ENCODE peak calls at places on chromosomes 2 and 18, in four cellular contexts. R, U, J and Z are unnamed samples.

GRCh38 chr2:233351423-233351822 is 2.9 kb upstream of the DGKD start:
- DNase-seq in R (no peak), U (no peak), J (no peak), Z (no peak)

GRCh38 chr2:104597942-104598341 is 256.0 kb upstream of the POU3F3 start:
- DNase-seq in R (no peak), U (no peak), J (no peak), Z (no peak)

GRCh38 chr2:124286089-124286783 is 261.1 kb downstream of the CNTNAP5 start:
- DNase-seq in R (no peak), U (no peak), J (no peak), Z (no peak)

GRCh38 chr2:119545076-119545475 is 827 bp downstream of the CFAP221 start:
- DNase-seq in R (no peak), U (no peak), J (no peak), Z (no peak)

GRCh38 chr2:72555943-72556342 is 269.9 kb downstream of the EXOC6B start:
- DNase-seq in R (no peak), U (no peak), J (no peak), Z (no peak)

GRCh38 chr2:119647440-119648169 is 31.4 kb upstream of the TMEM177 start:
- DNase-seq in R (no peak), U (no peak), J (peak), Z (no peak)

GRCh38 chr18:2994190-2994589 is 18.8 kb downstream of the LPIN2 start:
- DNase-seq in R (no peak), U (no peak), J (no peak), Z (no peak)

GRCh38 chr2:64838817-64839216 is 150.4 kb upstream of the SLC1A4 start:
- DNase-seq in R (no peak), U (no peak), J (no peak), Z (peak)

GRCh38 chr2:122643725-122644329 is 888.4 kb downstream of the TSN start:
- DNase-seq in R (no peak), U (no peak), J (no peak), Z (no peak)

GRCh38 chr2:30366199-30366691 is 80.8 kb upstream of the LCLAT1 start:
- DNase-seq in R (no peak), U (no peak), J (no peak), Z (peak)

GRCh38 chr2:228917195-228917594 is 353.9 kb downstream of the PID1 start:
- DNase-seq in R (no peak), U (no peak), J (no peak), Z (no peak)

GRCh38 chr2:208978966-208979365 is 444.9 kb upstream of the MAP2 start:
- DNase-seq in R (no peak), U (no peak), J (no peak), Z (no peak)

GRCh38 chr2:74201196-74201595 is 2.8 kb downstream of the MTHFD2 start:
- DNase-seq in R (no peak), U (no peak), J (no peak), Z (no peak)
- H3K27ac ChIP-seq in R (peak), U (no peak), J (peak), Z (no peak)

GRCh38 chr2:3475771-3476170 is 43.6 kb downstream of the ADI1 start:
- DNase-seq in R (peak), U (no peak), J (no peak), Z (no peak)
- H3K4me3 ChIP-seq in R (peak), U (no peak), J (no peak), Z (no peak)

DNA sequence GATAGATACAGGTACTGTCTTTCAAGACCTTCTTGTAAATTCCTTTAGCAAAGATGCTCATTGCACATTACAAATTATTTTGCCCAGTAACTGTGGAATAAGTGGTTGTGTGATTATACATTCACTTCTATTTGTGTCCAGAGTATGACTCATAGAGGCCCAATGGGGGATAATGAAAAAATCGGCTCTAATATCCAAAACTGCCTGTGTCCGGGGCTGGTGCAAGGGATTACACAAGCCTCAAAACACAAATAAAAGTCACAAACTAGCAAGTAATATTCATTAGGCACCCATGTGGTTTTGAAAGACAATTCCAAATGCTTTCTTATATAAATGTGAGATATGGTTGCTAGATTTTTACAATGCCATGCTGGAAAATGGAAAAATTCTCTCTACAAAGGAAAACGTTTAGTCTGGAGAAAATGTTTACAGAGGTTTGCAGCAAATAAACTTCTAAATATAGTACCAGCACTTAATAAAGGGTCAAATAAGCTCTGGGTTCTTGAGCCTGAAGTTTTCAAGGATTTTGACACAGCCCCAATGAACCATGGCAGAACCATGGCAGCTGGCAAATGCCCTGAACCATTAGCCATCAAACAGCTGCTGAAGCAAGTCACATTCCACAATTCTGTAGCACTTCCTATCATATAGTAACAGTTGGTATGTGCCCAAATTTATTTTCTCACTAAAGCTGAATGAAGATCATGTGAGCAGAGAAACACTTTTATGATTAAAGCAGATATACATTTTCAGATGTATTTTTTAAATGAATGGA is 40.5 kb downstream of the IRS1 start:
- DNase-seq in R (no peak), U (no peak), J (no peak), Z (peak)
- H3K27ac ChIP-seq in R (peak), U (no peak), J (no peak), Z (peak)

GRCh38 chr18:75783816-75784215 is 356.3 kb upstream of the SMIM21 start:
- DNase-seq in R (no peak), U (no peak), J (no peak), Z (no peak)
- H3K4me3 ChIP-seq in R (no peak), U (no peak), J (no peak), Z (no peak)